ENCODE peak calls at places on chromosomes 13 and 19, in four cellular contexts. Y is H1, F is SK-N-SH, T is GM12878. A is an unnamed sample.
A peak's percentile ranks its signal among the peaks of the same experiment; 100 is the strongest.

GRCh38 chr19:41426952-41427646 is at the start of gene B3GNT8:
- DNase-seq in Y (peak; percentile 88), F (peak; percentile 71), T (no peak), A (no peak)

GRCh38 chr13:44040070-44040753 is 160.5 kb downstream of the LACC1 start:
- DNase-seq in Y (no peak), F (no peak), T (no peak), A (no peak)

GRCh38 chr13:70923863-70924752 is 815.9 kb upstream of the KLHL1 start:
- DNase-seq in Y (no peak), F (no peak), T (no peak), A (no peak)

GRCh38 chr19:20259615-20260014 is 92.6 kb downstream of the ZNF486 start:
- DNase-seq in Y (peak; percentile 46), F (no peak), T (no peak), A (no peak)

GRCh38 chr13:110425444-110425780 is 118.3 kb downstream of the COL4A2 start:
- DNase-seq in Y (no peak), F (no peak), T (no peak), A (no peak)

GRCh38 chr13:76709851-76710250 is 176.4 kb downstream of the KCTD12 start:
- DNase-seq in Y (no peak), F (no peak), T (no peak), A (no peak)

GRCh38 chr19:57708641-57709354 is at the start of gene ZNF154:
- DNase-seq in Y (peak; percentile 81), F (no peak), T (no peak), A (no peak)

GRCh38 chr13:90453342-90453741 is 894.1 kb upstream of the MIR17HG start:
- DNase-seq in Y (no peak), F (no peak), T (no peak), A (no peak)

GRCh38 chr19:27971071-27971470 is 1241.9 kb downstream of the UQCRFS1 start:
- DNase-seq in Y (no peak), F (no peak), T (no peak), A (peak; percentile 81)

GRCh38 chr13:51397262-51397933 is 55.4 kb downstream of the INTS6 start:
- DNase-seq in Y (no peak), F (peak; percentile 3), T (no peak), A (no peak)

GRCh38 chr13:58994778-58995177 is 1169.0 kb downstream of the DIAPH3 start:
- DNase-seq in Y (no peak), F (no peak), T (no peak), A (peak; percentile 13)

GRCh38 chr13:20118268-20119140 is 42.3 kb downstream of the GJA3 start:
- DNase-seq in Y (no peak), F (peak; percentile 71), T (no peak), A (peak; percentile 86)

GRCh38 chr19:58277197-58277596 is 1.6 kb upstream of the ZNF8 start:
- DNase-seq in Y (no peak), F (no peak), T (no peak), A (no peak)

GRCh38 chr19:7529610-7530490 is 5.7 kb upstream of the PNPLA6 start:
- DNase-seq in Y (no peak), F (no peak), T (no peak), A (no peak)

GRCh38 chr13:31476266-31476665 is 263.1 kb upstream of the RXFP2 start:
- DNase-seq in Y (no peak), F (peak; percentile 16), T (no peak), A (no peak)

GRCh38 chr13:41563501-41564001 is 106.2 kb downstream of the RGCC start:
- DNase-seq in Y (no peak), F (no peak), T (no peak), A (no peak)

GRCh38 chr19:45526143-45526542 is 18.9 kb downstream of the VASP start:
- DNase-seq in Y (peak; percentile 85), F (peak; percentile 91), T (no peak), A (no peak)

GRCh38 chr19:4534836-4535658 is at the start of gene PLIN5:
- DNase-seq in Y (peak; percentile 99), F (peak; percentile 98), T (peak; percentile 3), A (peak; percentile 86)

GRCh38 chr19:6866646-6867255 is 20.6 kb upstream of the ADGRE1 start:
- DNase-seq in Y (no peak), F (no peak), T (no peak), A (no peak)

GRCh38 chr19:38316477-38317067 is 825 bp upstream of the YIF1B start:
- DNase-seq in Y (no peak), F (no peak), T (no peak), A (no peak)

GRCh38 chr19:30745476-30745985 is 373.3 kb downstream of the ZNF536 start:
- DNase-seq in Y (no peak), F (no peak), T (no peak), A (no peak)

GRCh38 chr13:111917901-111918300 is 149.0 kb upstream of the SOX1 start:
- DNase-seq in Y (no peak), F (no peak), T (no peak), A (no peak)

GRCh38 chr19:42540071-42540553 is 11.8 kb upstream of the CEACAM1 start:
- DNase-seq in Y (peak; percentile 61), F (no peak), T (no peak), A (no peak)

DNA sequence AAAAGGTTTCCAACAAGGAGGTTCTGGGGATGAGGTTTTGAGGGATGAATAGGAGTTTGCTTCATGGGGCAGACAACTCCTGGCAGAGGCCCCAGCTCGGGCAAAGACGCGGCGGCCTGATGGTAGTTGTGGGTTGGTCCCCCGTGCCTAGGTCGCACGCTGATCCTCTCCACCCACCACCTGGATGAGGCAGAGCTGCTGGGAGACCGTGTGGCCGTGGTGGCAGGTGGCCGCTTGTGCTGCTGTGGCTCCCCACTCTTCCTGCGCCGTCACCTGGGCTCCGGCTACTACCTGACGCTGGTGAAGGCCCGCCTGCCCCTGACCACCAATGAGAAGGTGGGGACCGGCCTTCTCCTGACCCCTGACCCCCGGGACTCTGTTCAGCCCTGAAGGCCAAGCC is 11.9 kb downstream of the ABCA7 start:
- DNase-seq in Y (no peak), F (no peak), T (no peak), A (no peak)
- TF ChIP-seq JUND in Y (no peak), F (no peak), T (no peak), A (no peak)

DNA sequence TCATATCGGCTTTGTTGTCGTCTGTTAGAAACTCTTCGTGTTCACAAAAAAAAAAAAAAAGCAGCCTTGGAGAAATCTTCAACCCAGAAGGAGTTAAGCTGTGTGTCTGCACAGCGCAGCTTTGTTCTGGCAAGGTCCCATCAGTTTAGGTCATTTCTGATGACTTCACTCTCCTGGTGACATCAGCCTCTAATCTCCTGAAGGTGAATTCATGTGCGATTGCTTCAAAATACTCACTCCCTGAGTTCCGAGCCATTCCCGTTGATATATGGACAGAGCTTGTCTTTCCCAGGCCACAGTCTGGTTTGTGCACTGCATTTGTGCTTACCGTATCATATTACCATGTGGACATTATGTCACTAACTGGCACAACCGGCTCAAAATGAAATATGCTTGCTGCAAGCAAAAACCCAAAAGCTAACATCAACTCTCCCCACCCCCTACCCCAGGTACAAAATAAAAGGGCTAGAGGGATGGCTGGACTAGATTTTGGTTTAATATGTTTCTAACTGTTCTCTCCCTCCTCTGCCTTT is 342.4 kb downstream of the KCNRG start:
- DNase-seq in Y (no peak), F (no peak), T (no peak), A (peak; percentile 16)
- TF ChIP-seq JUND in Y (no peak), F (no peak), T (no peak), A (peak; percentile 59)

GRCh38 chr19:52034051-52034728 is 6.0 kb upstream of the ZNF614 start:
- DNase-seq in Y (no peak), F (no peak), T (no peak), A (no peak)

GRCh38 chr19:52028027-52028779 is at the start of gene ZNF614:
- DNase-seq in Y (peak; percentile 95), F (peak; percentile 89), T (peak; percentile 49), A (peak; percentile 49)

DNA sequence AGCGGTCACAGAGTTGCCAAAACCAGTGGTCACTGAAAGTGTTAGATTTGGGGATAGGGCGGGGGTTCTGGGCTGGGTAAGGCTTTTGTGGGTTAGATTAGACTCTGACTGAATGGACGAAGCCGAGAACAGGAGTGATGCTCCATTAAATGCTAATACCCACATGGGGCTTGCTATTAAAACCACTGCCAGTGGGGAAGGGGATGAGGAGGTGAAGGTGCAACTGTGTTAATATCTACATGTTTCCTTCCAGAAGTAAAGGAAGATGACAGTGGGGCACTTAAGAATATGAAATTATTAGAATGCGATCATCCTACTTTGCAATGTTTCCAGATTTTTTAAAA is 573 bp upstream of the ZNF614 start:
- DNase-seq in Y (no peak), F (peak; percentile 58), T (no peak), A (no peak)
- TF ChIP-seq JUND in Y (no peak), F (no peak), T (no peak), A (no peak)

DNA sequence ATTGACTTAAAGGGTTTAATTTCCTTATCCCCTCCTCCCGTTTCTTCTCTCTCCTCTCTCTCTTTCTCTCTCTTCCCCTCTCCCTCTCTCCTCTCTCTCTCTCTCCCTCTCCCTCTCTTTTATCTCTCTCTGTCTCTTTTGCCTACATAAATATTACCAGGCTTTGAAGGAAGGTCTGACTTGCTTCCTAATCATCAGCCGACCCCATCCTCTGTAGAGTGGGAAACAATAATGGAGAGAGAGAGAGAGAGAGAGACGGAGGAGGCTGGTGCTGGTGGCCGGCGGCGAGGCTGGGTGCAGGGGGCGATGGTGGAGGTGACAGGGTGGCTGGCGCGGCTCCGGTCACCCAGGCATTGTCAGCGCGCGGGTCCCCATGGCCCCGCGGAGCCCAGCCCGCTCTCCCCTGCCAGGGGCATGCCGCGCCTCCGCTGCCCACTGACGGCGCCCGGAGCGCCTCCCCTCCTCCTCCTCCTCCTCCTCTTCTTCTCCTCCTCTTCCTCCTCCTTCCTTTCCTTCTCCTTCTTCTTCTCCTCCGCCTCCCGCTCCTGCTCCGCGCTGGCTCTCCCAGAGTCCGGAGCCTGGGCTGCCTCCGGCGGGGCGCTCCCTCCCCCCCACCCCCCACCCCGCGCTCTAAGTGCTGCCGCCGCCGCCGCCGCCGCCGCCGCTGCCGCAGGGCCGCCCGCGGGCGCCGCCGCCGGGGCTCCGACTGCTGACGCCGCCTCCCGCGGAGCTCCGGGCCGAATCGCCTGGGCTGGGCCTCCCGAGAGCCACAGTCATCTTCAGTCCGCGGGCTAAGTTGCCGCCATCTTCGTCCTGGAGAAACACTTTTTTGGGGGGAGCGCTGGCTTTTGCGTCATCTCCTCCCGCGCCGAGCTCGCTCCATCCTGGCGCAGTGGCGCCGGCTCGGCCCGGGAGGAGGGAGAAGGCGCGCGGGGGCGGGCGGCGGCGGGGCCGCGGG is 348.4 kb downstream of the LIG4 start:
- DNase-seq in Y (peak; percentile 63), F (peak; percentile 80), T (no peak), A (peak; percentile 64)
- TF ChIP-seq JUND in Y (no peak), F (no peak), T (no peak), A (no peak)